ENCODE peak calls at places on chromosomes 11 and 22, in six cellular contexts. C is AG04450, F is foreskin keratinocyte, T is RWPE1, I is psoas muscle, W is uterus. H is an unnamed sample.

GRCh38 chr11:19820100-19820499 is 107.5 kb downstream of the NAV2 start:
- DNase-seq in F (no peak), C (no peak), W (no peak), I (no peak), T (no peak), H (peak)

GRCh38 chr11:10379871-10380568 is 75.0 kb upstream of the AMPD3 start:
- DNase-seq in F (peak), W (no peak), C (no peak), T (no peak), I (no peak), H (no peak)

GRCh38 chr22:47398921-47399790 is 636.7 kb downstream of the TBC1D22A start:
- DNase-seq in C (no peak), T (no peak), F (no peak), W (no peak), I (no peak), H (no peak)

GRCh38 chr11:78717031-78717430 is 142.4 kb upstream of the NARS2 start:
- DNase-seq in W (no peak), I (no peak), C (no peak), T (no peak), F (no peak), H (no peak)

GRCh38 chr11:47348131-47348802 is 4.2 kb downstream of the MYBPC3 start:
- DNase-seq in I (no peak), T (no peak), W (no peak), C (no peak), F (no peak), H (no peak)

GRCh38 chr22:24153353-24153752 is 27.9 kb upstream of the SUSD2 start:
- DNase-seq in T (no peak), W (no peak), F (no peak), I (no peak), C (no peak), H (no peak)

GRCh38 chr11:99370557-99371200 is 349.9 kb downstream of the CNTN5 start:
- DNase-seq in I (peak), F (peak), C (peak), W (no peak), T (peak), H (no peak)

GRCh38 chr11:36048496-36049247 is 104.8 kb downstream of the LDLRAD3 start:
- DNase-seq in I (no peak), C (no peak), T (no peak), W (no peak), F (no peak), H (no peak)

GRCh38 chr11:68263444-68264035 is 8.2 kb downstream of the C11orf24 start:
- DNase-seq in T (no peak), F (no peak), C (no peak), I (no peak), W (no peak), H (no peak)

GRCh38 chr11:68206211-68206610 is 6.9 kb downstream of the KMT5B start:
- DNase-seq in C (no peak), T (peak), W (no peak), I (no peak), F (peak), H (no peak)

GRCh38 chr11:70735976-70736375 is 337.6 kb downstream of the CTTN start:
- DNase-seq in T (no peak), W (no peak), C (no peak), F (no peak), I (no peak), H (no peak)

GRCh38 chr11:2988361-2988762 is 3.8 kb downstream of the NAP1L4 start:
- DNase-seq in C (no peak), W (no peak), I (no peak), T (no peak), F (no peak), H (no peak)

GRCh38 chr11:73797457-73797856 is 9.8 kb downstream of the MRPL48 start:
- DNase-seq in C (no peak), I (peak), W (no peak), T (no peak), F (no peak), H (no peak)

GRCh38 chr22:16915711-16916110 is 90.5 kb upstream of the XKR3 start:
- DNase-seq in F (no peak), C (no peak), T (no peak), I (no peak), W (no peak), H (no peak)

GRCh38 chr11:85316967-85317366 is 310.2 kb downstream of the DLG2 start:
- DNase-seq in C (no peak), W (no peak), T (no peak), I (no peak), F (no peak), H (no peak)

GRCh38 chr22:27135582-27135981 is 478.2 kb downstream of the MIAT start:
- DNase-seq in C (no peak), I (no peak), W (no peak), F (peak), T (peak), H (no peak)

GRCh38 chr11:26741036-26741435 is 19.2 kb upstream of the SLC5A12 start:
- DNase-seq in C (no peak), T (peak), F (no peak), W (no peak), I (no peak), H (no peak)

GRCh38 chr11:85717360-85717927 is 31.4 kb upstream of the CCDC89 start:
- DNase-seq in W (no peak), F (no peak), C (no peak), I (no peak), T (no peak), H (no peak)

GRCh38 chr22:17063372-17064106 is 21.3 kb upstream of the IL17RA start:
- DNase-seq in I (no peak), C (no peak), T (no peak), F (no peak), W (peak), H (no peak)

GRCh38 chr11:119832536-119832935 is 103.5 kb upstream of the NECTIN1 start:
- DNase-seq in T (no peak), F (no peak), W (no peak), I (no peak), C (no peak), H (no peak)

GRCh38 chr22:47027766-47028165 is 265.3 kb downstream of the TBC1D22A start:
- DNase-seq in F (no peak), T (no peak), W (peak), I (no peak), C (no peak), H (no peak)

GRCh38 chr11:63508009-63508408 is 2.1 kb downstream of the LGALS12 start:
- DNase-seq in W (no peak), F (no peak), T (no peak), C (no peak), I (peak), H (peak)

GRCh38 chr11:64591257-64592233 is 525 bp downstream of the SLC22A12 start:
- DNase-seq in C (no peak), F (no peak), I (peak), W (no peak), T (no peak), H (no peak)

GRCh38 chr11:114621950-114622809 is 26.6 kb upstream of the NXPE4 start:
- DNase-seq in T (no peak), F (no peak), W (no peak), C (no peak), I (no peak), H (no peak)

GRCh38 chr22:50252081-50253045 is 1.3 kb upstream of the HDAC10 start:
- DNase-seq in C (no peak), I (peak), T (peak), F (no peak), W (peak), H (peak)

GRCh38 chr22:40399661-40400060 is 29.3 kb downstream of the SGSM3 start:
- DNase-seq in T (no peak), F (no peak), W (no peak), I (no peak), C (no peak), H (no peak)

GRCh38 chr11:76459846-76460245 is 15.0 kb downstream of the EMSY start:
- DNase-seq in T (no peak), I (no peak), C (no peak), F (no peak), W (no peak), H (no peak)
- TF ChIP-seq CTCF in T (no peak), I (no peak), C (no peak), F (no peak), W (no peak), H (no peak)

DNA sequence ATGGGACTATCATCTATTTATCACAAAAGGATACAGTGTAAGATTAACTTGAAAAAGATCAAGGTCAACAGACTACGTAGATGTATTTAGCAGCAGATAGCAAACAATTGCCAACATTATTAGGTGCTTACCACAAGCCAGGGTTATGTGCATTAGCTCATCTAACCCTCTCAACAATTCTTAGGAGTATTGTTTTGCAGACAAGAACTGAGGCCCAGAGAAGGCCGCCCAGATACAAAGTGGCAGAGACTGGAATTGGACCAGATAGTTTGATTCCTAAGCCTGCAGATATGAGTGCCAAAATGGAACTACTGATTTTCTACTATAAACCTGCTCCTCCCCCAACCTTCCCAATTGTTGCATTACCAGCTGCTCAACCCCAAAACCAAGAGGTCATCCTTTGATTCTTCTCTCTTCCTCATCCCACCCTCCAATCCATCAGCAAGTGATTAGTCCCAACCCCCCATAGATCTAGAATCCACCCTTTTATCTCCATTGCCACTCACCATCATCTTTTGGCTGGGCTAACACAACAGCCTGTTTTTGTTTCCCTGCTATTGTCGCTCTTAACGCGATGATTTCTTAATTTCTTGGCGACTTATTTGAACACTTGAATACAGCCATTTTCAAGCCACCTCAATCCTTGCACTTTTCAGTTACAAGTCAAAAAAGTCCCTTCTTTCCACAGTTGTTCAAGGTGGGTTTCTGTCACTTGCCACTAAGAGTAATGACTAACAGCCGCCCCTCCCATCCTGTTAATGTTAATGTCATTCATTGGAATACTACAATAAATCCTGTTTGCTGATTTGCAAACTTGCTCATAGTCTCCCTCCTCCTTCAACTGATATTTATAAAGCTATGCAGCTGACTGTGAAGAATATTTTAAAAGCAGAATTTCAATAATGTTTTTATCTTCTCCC is 2.7 kb downstream of the TMEM123 start:
- DNase-seq in I (no peak), W (no peak), T (no peak), F (no peak), C (no peak), H (no peak)
- H3K27ac ChIP-seq in I (no peak), W (peak), T (no peak), F (no peak), C (no peak), H (peak)

DNA sequence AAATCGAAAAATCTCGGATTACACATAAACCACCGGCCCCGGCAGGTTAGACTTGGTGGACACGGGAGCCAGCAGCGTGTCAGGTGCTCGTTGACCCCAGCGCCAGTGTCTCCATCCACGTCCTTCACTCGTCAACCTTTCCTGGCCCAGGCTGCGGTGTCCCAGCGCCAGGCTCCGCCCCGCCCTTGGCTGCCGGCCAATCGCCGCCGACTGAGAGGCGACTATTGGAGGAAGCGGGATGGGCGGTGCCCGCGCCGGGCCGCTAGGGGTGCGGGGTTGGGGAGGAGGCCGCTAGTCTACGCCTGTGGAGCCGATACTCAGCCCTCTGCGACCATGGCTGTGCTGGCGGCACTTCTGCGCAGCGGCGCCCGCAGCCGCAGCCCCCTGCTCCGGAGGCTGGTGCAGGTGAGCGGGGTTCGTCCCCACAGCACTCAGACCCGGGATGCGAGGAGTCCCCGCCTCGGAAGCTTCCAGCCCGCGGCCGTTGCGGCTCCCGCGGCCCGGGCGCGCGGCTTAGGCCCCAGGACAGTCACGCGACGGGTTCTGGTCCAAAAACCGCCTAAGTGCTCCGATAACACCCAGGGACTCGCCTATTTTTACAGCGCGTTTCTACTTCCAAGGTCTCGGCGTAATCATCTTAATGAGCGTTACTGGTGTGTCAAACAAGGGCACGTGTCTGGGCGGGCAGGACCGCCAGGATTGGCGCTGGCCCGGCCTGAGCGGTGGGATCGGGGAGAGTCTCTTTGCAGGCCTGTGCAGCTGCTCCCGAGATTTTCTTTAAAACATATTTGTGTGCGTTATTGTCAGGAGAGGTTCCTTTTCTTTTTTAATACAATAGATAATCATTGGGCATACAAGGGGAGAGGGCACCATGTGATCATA is at the start of gene ACAT1:
- DNase-seq in T (peak), W (peak), C (peak), F (peak), I (peak), H (peak)
- TF ChIP-seq CTCF in T (no peak), W (peak), C (peak), F (peak), I (peak), H (no peak)

GRCh38 chr11:13119928-13120520 is 110.9 kb downstream of the RASSF10 start:
- DNase-seq in T (no peak), W (no peak), I (no peak), F (peak), C (no peak), H (no peak)

GRCh38 chr11:13119361-13119760 is 110.2 kb downstream of the RASSF10 start:
- DNase-seq in W (no peak), T (no peak), I (no peak), F (peak), C (no peak), H (no peak)

GRCh38 chr11:13118194-13118593 is 109.1 kb downstream of the RASSF10 start:
- DNase-seq in F (peak), I (no peak), T (peak), C (peak), W (no peak), H (no peak)

GRCh38 chr11:13118691-13119090 is 109.6 kb downstream of the RASSF10 start:
- DNase-seq in C (no peak), F (no peak), I (no peak), T (no peak), W (no peak), H (no peak)

DNA sequence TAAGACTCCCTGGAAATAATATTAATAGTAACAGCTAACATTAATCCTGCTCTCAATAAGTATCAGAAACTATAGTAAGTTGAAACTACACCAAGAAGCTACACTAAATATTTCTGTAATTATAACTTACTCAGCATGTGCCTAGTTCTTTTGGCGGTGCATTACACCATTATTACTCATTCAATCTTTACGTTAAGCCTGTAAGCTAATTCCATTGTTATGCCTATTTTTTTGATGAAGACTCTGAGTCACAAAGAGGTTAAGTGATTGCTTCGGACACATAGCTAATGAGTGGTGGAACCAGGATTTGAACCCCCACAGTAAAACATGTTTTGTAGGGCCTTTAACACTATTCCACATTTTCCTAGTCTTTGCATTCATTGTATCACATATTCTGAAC is 111.6 kb downstream of the RASSF10 start:
- DNase-seq in F (peak), C (no peak), W (no peak), I (no peak), T (peak), H (no peak)
- H3K27ac ChIP-seq in F (peak), C (peak), W (no peak), I (no peak), T (no peak), H (no peak)

GRCh38 chr11:126862664-126863247 is 137.8 kb downstream of the KIRREL3 start:
- DNase-seq in T (no peak), F (no peak), C (no peak), W (no peak), I (no peak), H (no peak)
- TF ChIP-seq CTCF in T (no peak), F (no peak), C (no peak), W (no peak), I (no peak), H (no peak)

H was measured in lung.